ENCODE peak calls at places on chromosome 14, in seven cellular contexts. M, Q, F, R, X, K and S are unnamed samples.

GRCh38 chr14:101232340-101233015 is 328.8 kb upstream of the DIO3 start:
- DNase-seq in F (no peak), X (no peak), M (no peak), K (no peak), Q (no peak), R (no peak), S (no peak)

GRCh38 chr14:53668861-53669260 is 287.8 kb downstream of the BMP4 start:
- DNase-seq in F (no peak), X (no peak), K (no peak), M (no peak), R (no peak), Q (no peak), S (no peak)

GRCh38 chr14:102138935-102139247 is 806 bp upstream of the WDR20 start:
- DNase-seq in X (no peak), R (peak), F (no peak), K (no peak), M (no peak), Q (peak), S (no peak)

GRCh38 chr14:75578786-75579781 is 664 bp downstream of the FLVCR2 start:
- DNase-seq in M (peak), R (peak), K (no peak), X (peak), F (peak), Q (no peak), S (no peak)

GRCh38 chr14:61585598-61586538 is 109.4 kb upstream of the HIF1A start:
- DNase-seq in X (peak), K (no peak), R (no peak), F (peak), Q (peak), M (peak), S (no peak)

GRCh38 chr14:24806061-24806678 is 172.2 kb upstream of the GZMB start:
- DNase-seq in F (no peak), X (peak), K (peak), M (peak), R (peak), Q (peak), S (peak)

GRCh38 chr14:35339761-35340406 is 47.7 kb downstream of the PSMA6 start:
- DNase-seq in Q (no peak), F (no peak), R (no peak), M (no peak), X (no peak), K (peak), S (no peak)

GRCh38 chr14:35121026-35121886 is 534 bp downstream of the PPP2R3C start:
- DNase-seq in M (no peak), K (no peak), Q (no peak), F (no peak), R (peak), X (peak), S (peak)

GRCh38 chr14:58315606-58316005 is 17.3 kb downstream of the ARID4A start:
- DNase-seq in R (no peak), K (no peak), X (no peak), F (no peak), M (no peak), Q (no peak), S (no peak)

GRCh38 chr14:56180754-56181542 is 62.7 kb downstream of the PELI2 start:
- DNase-seq in F (no peak), X (no peak), R (no peak), Q (no peak), K (no peak), M (no peak), S (no peak)

GRCh38 chr14:24260780-24261157 is 2.2 kb downstream of the TGM1 start:
- DNase-seq in M (no peak), Q (no peak), F (no peak), R (no peak), K (no peak), X (no peak), S (no peak)

DNA sequence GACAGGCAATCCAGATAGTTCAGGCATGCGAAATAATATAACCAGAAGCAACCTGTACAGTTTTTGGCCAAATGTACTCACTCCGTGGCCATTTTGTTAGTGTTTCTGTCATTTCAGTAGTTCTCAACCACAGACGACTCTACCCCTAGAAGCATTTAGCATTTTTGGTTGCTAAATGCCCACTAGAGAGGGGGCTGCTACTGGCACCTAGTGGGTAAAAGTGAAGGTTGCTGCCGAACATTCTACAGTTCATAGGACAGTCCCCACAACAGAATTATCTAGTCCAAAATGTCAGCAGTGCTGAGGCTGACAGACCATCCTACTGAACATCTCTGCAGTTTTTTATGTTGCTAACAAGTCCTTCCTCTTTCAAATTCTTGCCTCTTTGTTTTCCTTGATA is 107.4 kb downstream of the TSHR start:
- DNase-seq in F (no peak), M (peak), Q (peak), X (no peak), R (no peak), K (peak), S (peak)
- TF ChIP-seq CTCF in F (no peak), M (no peak), Q (peak), X (no peak), R (peak), K (peak), S (peak)

GRCh38 chr14:99190696-99191662 is 81.0 kb downstream of the BCL11B start:
- DNase-seq in M (no peak), R (no peak), Q (no peak), K (no peak), X (no peak), F (no peak), S (peak)
- TF ChIP-seq CTCF in M (no peak), R (no peak), Q (no peak), K (peak), X (no peak), F (no peak), S (no peak)

DNA sequence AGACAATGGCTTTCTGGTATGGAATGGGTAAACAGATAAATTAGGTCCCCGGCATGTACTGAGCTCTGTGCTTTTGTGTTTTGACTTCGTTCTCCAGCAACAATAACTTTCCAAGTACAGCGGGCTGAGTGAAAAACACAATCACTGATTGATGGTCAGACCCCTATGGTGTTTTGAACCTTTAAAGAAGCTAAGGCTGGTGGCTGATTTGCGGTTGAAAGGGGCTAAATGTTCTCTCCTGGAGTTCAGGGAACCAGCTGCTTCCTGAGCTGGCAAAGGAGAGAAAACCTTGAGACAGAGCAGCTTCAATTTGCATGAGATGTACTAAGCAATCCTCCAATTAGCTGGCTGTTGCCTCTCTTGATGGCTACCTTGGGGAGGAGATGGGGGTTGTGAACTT is 546.7 kb upstream of the SEL1L start:
- DNase-seq in Q (no peak), X (no peak), K (no peak), F (no peak), R (no peak), M (no peak), S (no peak)
- TF ChIP-seq CTCF in Q (no peak), X (no peak), K (no peak), F (no peak), R (no peak), M (no peak), S (no peak)

GRCh38 chr14:20679907-20680306 is 4.5 kb upstream of the RNASE4 start:
- DNase-seq in K (no peak), M (no peak), F (no peak), X (no peak), Q (peak), R (peak), S (peak)

GRCh38 chr14:20680363-20680762 is 4.0 kb upstream of the RNASE4 start:
- DNase-seq in K (no peak), Q (no peak), R (no peak), X (no peak), M (no peak), F (no peak), S (no peak)

GRCh38 chr14:20681348-20682126 is 2.8 kb upstream of the RNASE4 start:
- DNase-seq in R (peak), Q (peak), K (peak), F (peak), M (peak), X (peak), S (peak)

GRCh38 chr14:20682127-20682434 is 2.3 kb upstream of the RNASE4 start:
- DNase-seq in M (no peak), K (no peak), X (no peak), R (no peak), Q (no peak), F (no peak), S (no peak)

DNA sequence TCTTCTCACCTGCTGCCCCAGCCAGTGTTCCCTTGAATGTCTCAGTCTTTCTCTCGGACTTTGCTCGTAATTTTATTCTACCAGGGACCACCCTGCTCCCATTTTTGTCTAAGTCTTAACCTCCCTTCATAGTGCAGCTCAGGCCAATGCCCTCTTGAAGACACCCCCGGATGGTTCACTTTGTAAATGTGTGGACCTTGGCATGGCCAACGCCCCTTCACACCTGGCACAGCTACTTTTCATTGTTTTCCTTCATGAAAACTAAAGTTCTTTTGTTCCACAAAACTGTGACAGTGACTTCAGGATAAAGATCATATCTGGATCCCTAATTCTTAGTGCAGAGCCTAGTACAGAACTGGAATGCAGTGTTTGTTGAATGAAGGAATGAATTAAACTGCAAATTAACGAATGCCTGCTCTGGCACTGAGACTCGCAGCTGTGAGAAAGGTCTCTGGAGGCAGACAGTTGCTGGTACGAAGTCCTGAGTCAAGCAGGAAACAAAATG is 3.5 kb upstream of the RNASE4 start:
- DNase-seq in R (no peak), M (no peak), F (no peak), X (no peak), K (no peak), Q (no peak), S (peak)
- TF ChIP-seq CTCF in R (no peak), M (no peak), F (no peak), X (no peak), K (no peak), Q (no peak), S (no peak)

GRCh38 chr14:50113381-50113811 is 3.0 kb downstream of the VCPKMT start:
- DNase-seq in M (no peak), F (no peak), R (no peak), Q (no peak), K (no peak), X (no peak), S (no peak)

GRCh38 chr14:50117456-50117855 is 1.1 kb upstream of the VCPKMT start:
- DNase-seq in F (no peak), M (no peak), X (no peak), R (no peak), Q (no peak), K (no peak), S (no peak)

GRCh38 chr14:50116986-50117385 is 614 bp upstream of the VCPKMT start:
- DNase-seq in R (no peak), X (no peak), K (no peak), F (no peak), M (no peak), Q (no peak), S (no peak)

GRCh38 chr14:50121506-50121905 is 5.1 kb upstream of the VCPKMT start:
- DNase-seq in R (no peak), F (no peak), K (no peak), M (no peak), X (no peak), Q (no peak), S (no peak)

DNA sequence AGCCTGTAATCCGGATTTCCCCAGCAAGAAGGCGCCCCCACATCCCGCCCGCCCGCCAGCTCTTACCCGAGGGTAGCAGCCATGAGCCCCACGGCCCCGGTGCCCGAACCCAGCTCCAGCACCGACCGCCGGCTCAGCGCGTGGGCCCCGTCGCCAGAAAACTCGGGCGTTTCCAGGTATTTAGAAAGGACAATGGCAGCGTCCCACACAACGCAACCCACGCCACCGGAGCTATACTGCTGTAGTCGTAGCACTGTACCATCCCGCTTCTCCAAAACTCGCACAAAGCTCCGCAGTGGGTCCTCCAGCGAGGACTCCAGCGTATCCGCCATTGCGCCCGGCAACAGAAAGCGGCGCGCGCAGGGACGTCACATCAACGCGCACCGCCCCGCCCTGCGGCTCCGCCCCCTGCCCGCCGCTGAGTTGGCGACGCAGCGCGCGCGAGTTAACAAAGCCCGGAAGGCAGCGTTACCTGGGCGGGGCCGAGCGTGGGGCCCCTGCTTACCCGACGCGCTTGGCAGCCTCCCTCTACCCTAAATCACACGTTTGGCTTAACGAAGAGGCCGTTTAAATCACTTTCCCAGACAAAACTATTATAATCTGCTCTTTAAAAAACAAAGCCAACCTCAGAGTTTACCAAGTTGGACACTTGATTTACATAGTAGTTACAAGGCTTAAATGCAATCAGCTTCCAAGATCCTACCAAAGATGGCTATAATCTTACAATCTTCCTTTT is at the start of gene VCPKMT:
- DNase-seq in X (peak), R (peak), Q (peak), F (peak), M (peak), K (peak), S (peak)
- TF ChIP-seq CTCF in X (no peak), R (no peak), Q (no peak), F (no peak), M (no peak), K (no peak), S (no peak)

DNA sequence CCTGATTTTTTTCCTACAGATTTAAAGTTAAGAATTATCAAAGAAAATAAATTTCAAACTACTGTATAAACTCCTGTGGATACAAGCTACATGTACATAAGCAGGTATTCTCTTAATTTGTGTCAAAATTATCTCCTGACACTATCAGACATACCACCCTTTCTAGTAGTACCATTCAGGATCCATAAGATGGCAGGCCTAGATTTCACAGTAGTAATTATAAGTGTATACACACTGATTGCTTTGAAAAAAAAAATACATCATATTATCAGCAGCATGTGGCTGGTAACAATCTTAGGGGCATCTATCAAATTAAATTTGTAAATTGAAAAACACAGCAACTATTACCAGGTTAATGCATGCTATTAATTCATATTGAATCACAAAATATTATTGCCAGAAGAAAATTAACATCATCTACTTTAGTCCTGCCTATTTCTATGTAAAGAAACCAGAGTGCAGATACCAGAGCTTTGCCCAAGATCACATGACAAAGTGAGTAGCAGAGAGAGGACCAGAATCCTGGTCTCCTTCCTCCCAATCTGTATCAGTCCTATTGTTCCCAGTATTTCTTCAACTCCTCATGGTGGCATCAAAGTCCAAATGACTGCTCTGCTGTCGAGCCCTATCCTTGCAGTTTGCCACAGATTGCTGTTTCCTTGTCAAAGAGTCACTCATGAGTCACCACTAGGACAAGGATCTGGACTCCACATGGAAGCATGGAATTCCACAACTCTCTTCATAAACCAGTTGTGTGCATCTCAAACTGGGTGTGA is 27.7 kb upstream of the CALM1 start:
- DNase-seq in M (no peak), X (no peak), K (peak), F (no peak), Q (peak), R (peak), S (no peak)
- TF ChIP-seq CTCF in M (no peak), X (no peak), K (peak), F (no peak), Q (no peak), R (peak), S (no peak)

GRCh38 chr14:104001003-104001402 is 58.7 kb upstream of the RD3L start:
- DNase-seq in Q (peak), X (no peak), R (no peak), F (no peak), M (no peak), K (peak), S (peak)
- TF ChIP-seq CTCF in Q (peak), X (no peak), R (no peak), F (no peak), M (peak), K (peak), S (peak)

GRCh38 chr14:59582161-59582560 is 5.5 kb upstream of the CCDC175 start:
- DNase-seq in K (no peak), X (no peak), Q (no peak), F (no peak), R (no peak), M (no peak), S (no peak)

GRCh38 chr14:59583755-59584154 is 7.1 kb upstream of the CCDC175 start:
- DNase-seq in K (no peak), R (no peak), F (no peak), X (no peak), Q (no peak), M (no peak), S (no peak)

GRCh38 chr14:59585891-59586554 is 9.4 kb upstream of the CCDC175 start:
- DNase-seq in M (no peak), K (no peak), R (no peak), Q (no peak), X (no peak), F (no peak), S (no peak)

GRCh38 chr14:59588136-59588535 is 11.5 kb upstream of the CCDC175 start:
- DNase-seq in M (no peak), X (no peak), R (no peak), K (no peak), Q (no peak), F (no peak), S (no peak)

DNA sequence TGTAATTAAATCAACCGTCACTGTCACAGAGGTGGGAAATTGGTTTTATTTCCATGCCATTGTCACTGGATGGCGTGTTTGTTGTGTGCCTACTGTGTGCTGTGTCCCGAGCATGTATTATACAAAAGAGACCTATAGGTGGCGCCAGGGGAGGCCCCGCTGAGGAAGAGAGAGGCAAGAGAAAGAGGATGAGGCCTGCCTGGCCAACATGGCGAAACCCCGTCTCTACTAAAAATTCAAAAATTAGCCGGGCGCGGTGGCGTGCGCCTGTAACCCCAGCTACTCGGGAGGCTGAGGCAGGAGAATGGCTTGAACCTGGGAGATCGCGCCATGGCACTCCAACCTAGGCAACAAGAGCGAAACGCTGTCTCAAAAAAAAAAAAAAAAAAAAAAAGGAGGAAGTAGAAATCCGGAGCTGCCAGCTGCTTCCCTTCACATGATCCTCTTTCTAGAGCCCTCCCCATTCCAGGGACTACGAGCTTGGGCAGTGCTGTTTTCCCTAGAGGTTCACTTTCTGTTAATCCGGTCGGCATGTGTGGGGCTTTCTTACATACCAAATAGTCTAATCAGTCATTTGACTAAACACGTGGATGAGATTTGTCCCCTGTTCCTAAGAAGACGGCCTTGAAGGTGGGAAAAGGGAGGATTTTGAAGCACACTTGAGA is 6.4 kb upstream of the CCDC175 start:
- DNase-seq in M (no peak), X (no peak), R (no peak), Q (no peak), K (no peak), F (no peak), S (peak)
- TF ChIP-seq CTCF in M (no peak), X (no peak), R (no peak), Q (peak), K (peak), F (no peak), S (peak)

GRCh38 chr14:92880851-92881250 is 42.1 kb upstream of the CHGA start:
- DNase-seq in F (no peak), Q (peak), X (no peak), M (no peak), R (peak), K (no peak), S (no peak)
- TF ChIP-seq CTCF in F (no peak), Q (peak), X (no peak), M (no peak), R (peak), K (peak), S (peak)

GRCh38 chr14:69363055-69363454 is 35.0 kb downstream of the ERH start:
- DNase-seq in M (peak), K (no peak), Q (peak), F (no peak), R (no peak), X (no peak), S (no peak)
- TF ChIP-seq CTCF in M (peak), K (peak), Q (peak), F (peak), R (no peak), X (no peak), S (no peak)